ENCODE peak calls at places on chromosomes 6 and 20, in four cellular contexts. One of them, this sample, is unnamed.

GRCh38 chr20:60403105-60403741 is 445.0 kb downstream of the CDH26 start:
- DNase-seq in K562: no peak
- DNase-seq in HepG2: no peak
- DNase-seq in WTC11: no peak
- DNase-seq in this sample: no peak

GRCh38 chr6:152161501-152161900 is 354.0 kb downstream of the ESR1 start:
- DNase-seq in K562: no peak
- DNase-seq in HepG2: no peak
- DNase-seq in WTC11: no peak
- DNase-seq in this sample: no peak

GRCh38 chr20:57335392-57335791 is 5.8 kb downstream of the SPO11 start:
- DNase-seq in K562: no peak
- DNase-seq in HepG2: no peak
- DNase-seq in WTC11: no peak
- DNase-seq in this sample: no peak

GRCh38 chr6:75084872-75085381 is 120.9 kb downstream of the COL12A1 start:
- DNase-seq in K562: no peak
- DNase-seq in HepG2: peak; percentile 3
- DNase-seq in WTC11: peak; percentile 63
- DNase-seq in this sample: no peak

GRCh38 chr6:170174771-170175643 is 115.9 kb downstream of the DLL1 start:
- DNase-seq in K562: no peak
- DNase-seq in HepG2: no peak
- DNase-seq in WTC11: no peak
- DNase-seq in this sample: no peak

GRCh38 chr6:157695301-157696030 is 127.6 kb upstream of the SNX9 start:
- DNase-seq in K562: no peak
- DNase-seq in HepG2: no peak
- DNase-seq in WTC11: no peak
- DNase-seq in this sample: no peak

GRCh38 chr6:156662025-156662445 is 115.1 kb upstream of the ARID1B start:
- DNase-seq in K562: peak; percentile 86
- DNase-seq in HepG2: peak; percentile 50
- DNase-seq in WTC11: peak; percentile 80
- DNase-seq in this sample: peak; percentile 39

GRCh38 chr6:149233056-149233715 is 84.3 kb upstream of the TAB2 start:
- DNase-seq in K562: peak; percentile 40
- DNase-seq in HepG2: peak; percentile 63
- DNase-seq in WTC11: no peak
- DNase-seq in this sample: peak; percentile 49

GRCh38 chr6:95364016-95364604 is 213.2 kb upstream of the MANEA start:
- DNase-seq in K562: peak; percentile 10
- DNase-seq in HepG2: peak; percentile 20
- DNase-seq in WTC11: no peak
- DNase-seq in this sample: peak; percentile 26
- TF ChIP-seq ELF4 in K562: no peak
- TF ChIP-seq ELF4 in HepG2: no peak
- TF ChIP-seq ELF4 in WTC11: no peak
- TF ChIP-seq ELF4 in this sample: no peak

DNA sequence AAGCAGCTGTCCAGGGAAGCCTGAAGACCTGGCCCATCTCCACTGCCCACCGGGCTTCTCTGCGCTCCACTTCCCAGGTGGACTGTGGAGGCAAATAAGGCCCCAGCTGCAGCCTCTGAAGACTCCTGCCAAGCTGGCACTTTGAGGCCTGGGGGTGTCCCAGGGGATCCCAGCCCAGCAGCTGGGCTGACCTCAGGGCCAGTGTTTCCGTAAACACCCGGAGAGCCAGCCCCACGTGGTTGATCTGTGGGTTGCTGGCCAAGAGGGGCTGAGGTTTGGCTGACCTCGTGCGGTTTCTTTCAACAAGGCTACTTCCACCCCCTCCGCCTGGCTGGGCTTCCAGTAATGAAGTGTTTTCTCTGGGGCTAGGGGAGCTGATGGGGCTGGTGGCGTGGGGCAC is 12.4 kb upstream of the CCN5 start:
- DNase-seq in K562: no peak
- DNase-seq in HepG2: no peak
- DNase-seq in WTC11: no peak
- DNase-seq in this sample: no peak
- TF ChIP-seq ELF4 in K562: no peak
- TF ChIP-seq ELF4 in HepG2: no peak
- TF ChIP-seq ELF4 in WTC11: no peak
- TF ChIP-seq ELF4 in this sample: no peak

GRCh38 chr6:1584996-1585668 is 24.6 kb upstream of the FOXC1 start:
- DNase-seq in K562: peak; percentile 2
- DNase-seq in HepG2: no peak
- DNase-seq in WTC11: no peak
- DNase-seq in this sample: no peak
- TF ChIP-seq ELF4 in K562: no peak
- TF ChIP-seq ELF4 in HepG2: no peak
- TF ChIP-seq ELF4 in WTC11: no peak
- TF ChIP-seq ELF4 in this sample: no peak

DNA sequence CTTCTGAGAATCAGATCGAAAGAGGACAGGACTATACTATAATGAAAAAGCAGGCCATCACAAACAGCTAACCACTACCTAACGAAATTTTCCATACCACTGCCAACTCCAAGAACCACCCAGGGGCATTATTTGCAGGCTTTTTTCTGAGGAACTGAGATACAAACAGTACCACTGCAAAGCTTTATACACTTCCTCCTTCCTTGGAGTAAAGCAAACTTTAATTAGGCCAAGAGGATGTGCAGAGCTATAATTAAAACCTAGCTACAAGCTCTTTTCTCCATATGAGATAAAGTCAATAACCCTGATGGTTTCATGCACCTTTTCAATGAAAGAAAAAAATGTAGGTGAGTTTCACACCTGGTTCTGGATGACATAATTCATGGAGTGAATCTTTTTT is 68.5 kb downstream of the ELOVL5 start:
- DNase-seq in K562: no peak
- DNase-seq in HepG2: no peak
- DNase-seq in WTC11: no peak
- DNase-seq in this sample: no peak
- TF ChIP-seq ELF4 in K562: no peak
- TF ChIP-seq ELF4 in HepG2: no peak
- TF ChIP-seq ELF4 in WTC11: no peak
- TF ChIP-seq ELF4 in this sample: no peak

GRCh38 chr20:6954219-6954618 is 186.7 kb downstream of the BMP2 start:
- DNase-seq in K562: no peak
- DNase-seq in HepG2: no peak
- DNase-seq in WTC11: no peak
- DNase-seq in this sample: peak; percentile 16
- TF ChIP-seq ELF4 in K562: no peak
- TF ChIP-seq ELF4 in HepG2: no peak
- TF ChIP-seq ELF4 in WTC11: no peak
- TF ChIP-seq ELF4 in this sample: no peak

DNA sequence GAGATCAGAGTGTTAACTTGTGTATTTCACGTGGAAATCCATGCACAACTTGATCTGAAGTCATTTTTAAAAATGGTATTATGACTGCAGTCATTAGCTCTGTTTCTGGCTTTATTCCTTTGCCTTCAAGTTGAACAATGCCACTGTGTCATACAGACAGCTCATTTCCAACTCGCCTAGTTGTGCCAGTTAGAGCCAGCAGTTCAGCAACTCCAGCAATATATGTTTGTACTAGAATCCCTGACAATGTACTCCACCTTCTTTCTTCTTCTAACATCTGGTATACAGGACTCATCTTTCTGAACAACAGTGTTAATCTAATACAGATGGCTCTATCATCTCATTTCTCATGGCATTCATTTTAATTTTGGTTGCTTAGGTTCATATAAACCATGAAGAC is 418.3 kb upstream of the POU3F2 start:
- DNase-seq in K562: no peak
- DNase-seq in HepG2: no peak
- DNase-seq in WTC11: no peak
- DNase-seq in this sample: no peak
- TF ChIP-seq ELF4 in K562: no peak
- TF ChIP-seq ELF4 in HepG2: no peak
- TF ChIP-seq ELF4 in WTC11: no peak
- TF ChIP-seq ELF4 in this sample: no peak